ENCODE peak calls at places on chromosomes 5 and 9, in four cellular contexts. I is brain microvascular endothelial cell, S is right lobe of liver, M is spleen. F is an unnamed sample.

GRCh38 chr5:18744990-18745590 is 1110.8 kb downstream of the TAF11L14 start:
- DNase-seq in I (no peak), S (no peak), M (peak), F (no peak)

GRCh38 chr5:73901455-73901854 is 275.5 kb downstream of the ARHGEF28 start:
- DNase-seq in I (no peak), S (peak), M (no peak), F (no peak)

GRCh38 chr5:65117525-65117924 is 348.8 kb downstream of the CWC27 start:
- DNase-seq in I (no peak), S (no peak), M (no peak), F (no peak)

GRCh38 chr5:102762095-102762534 is 7.0 kb downstream of the PAM start:
- DNase-seq in I (no peak), S (no peak), M (no peak), F (no peak)

GRCh38 chr5:140041099-140041491 is 2.0 kb downstream of the NRG2 start:
- DNase-seq in I (no peak), S (no peak), M (no peak), F (no peak)

GRCh38 chr5:112594060-112594850 is 143.4 kb upstream of the APC start:
- DNase-seq in I (no peak), S (no peak), M (no peak), F (no peak)

GRCh38 chr5:175478384-175479124 is at the start of gene SFXN1:
- DNase-seq in I (peak), S (peak), M (peak), F (peak)

GRCh38 chr5:179806250-179807045 is at the start of gene MGAT4B:
- DNase-seq in I (no peak), S (peak), M (peak), F (peak)

GRCh38 chr5:147051193-147051592 is 172.6 kb upstream of the PPP2R2B start:
- DNase-seq in I (no peak), S (no peak), M (no peak), F (no peak)

GRCh38 chr9:83327750-83328622 is 210.2 kb downstream of the FRMD3 start:
- DNase-seq in I (no peak), S (no peak), M (no peak), F (no peak)

GRCh38 chr9:88005146-88005750 is 30.9 kb upstream of the CDK20 start:
- DNase-seq in I (no peak), S (no peak), M (no peak), F (no peak)

GRCh38 chr9:15272377-15272928 is 34.6 kb downstream of the TTC39B start:
- DNase-seq in I (no peak), S (no peak), M (no peak), F (no peak)

GRCh38 chr5:32500206-32500605 is 55.7 kb upstream of the ZFR start:
- DNase-seq in I (no peak), S (no peak), M (no peak), F (no peak)

GRCh38 chr9:114929166-114929565 is 1.2 kb downstream of the TNFSF8 start:
- DNase-seq in I (no peak), S (no peak), M (no peak), F (no peak)

GRCh38 chr5:160253441-160253840 is 24.1 kb downstream of the FABP6 start:
- DNase-seq in I (no peak), S (no peak), M (no peak), F (no peak)

GRCh38 chr5:150484964-150485769 is 22.8 kb upstream of the NDST1 start:
- DNase-seq in I (no peak), S (peak), M (peak), F (no peak)

GRCh38 chr5:1519631-1520141 is 4.1 kb downstream of the LPCAT1 start:
- DNase-seq in I (no peak), S (peak), M (peak), F (peak)

GRCh38 chr5:148740966-148741742 is 85.3 kb upstream of the ADRB2 start:
- DNase-seq in I (peak), S (peak), M (no peak), F (no peak)

GRCh38 chr9:15724006-15724405 is 171.2 kb downstream of the CCDC171 start:
- DNase-seq in I (peak), S (no peak), M (no peak), F (no peak)

GRCh38 chr5:111214343-111214742 is 9.8 kb upstream of the CAMK4 start:
- DNase-seq in I (no peak), S (no peak), M (no peak), F (no peak)

GRCh38 chr5:80960531-80961375 is 590 bp downstream of the RASGRF2 start:
- DNase-seq in I (no peak), S (peak), M (peak), F (no peak)

GRCh38 chr5:105506692-105507277 is 1944.2 kb upstream of the NUDT12 start:
- DNase-seq in I (peak), S (no peak), M (no peak), F (no peak)

GRCh38 chr5:108380531-108381021 is 1.3 kb downstream of the FBXL17 start:
- DNase-seq in I (no peak), S (peak), M (peak), F (no peak)

GRCh38 chr5:44632344-44632743 is 176.4 kb upstream of the MRPS30 start:
- DNase-seq in I (no peak), S (no peak), M (no peak), F (no peak)

GRCh38 chr5:172624083-172624995 is 16.7 kb upstream of the NEURL1B start:
- DNase-seq in I (no peak), S (peak), M (peak), F (peak)

GRCh38 chr9:87428659-87429058 is 69.0 kb upstream of the DAPK1 start:
- DNase-seq in I (no peak), S (peak), M (no peak), F (no peak)

GRCh38 chr5:36378551-36378950 is 76.8 kb upstream of the RANBP3L start:
- DNase-seq in I (no peak), S (no peak), M (no peak), F (no peak)

GRCh38 chr9:115132648-115133047 is 14.7 kb upstream of the TNC start:
- DNase-seq in I (peak), S (no peak), M (no peak), F (no peak)

GRCh38 chr9:74006935-74007334 is 490.2 kb upstream of the RORB start:
- DNase-seq in I (no peak), S (no peak), M (no peak), F (no peak)

GRCh38 chr9:22054076-22054475 is 45.0 kb upstream of the CDKN2B start:
- DNase-seq in I (peak), S (no peak), M (no peak), F (no peak)

GRCh38 chr9:84239341-84239740 is 101.2 kb downstream of the SLC28A3 start:
- DNase-seq in I (no peak), S (no peak), M (no peak), F (no peak)

GRCh38 chr5:56610093-56610698 is 205.2 kb upstream of the MAP3K1 start:
- DNase-seq in I (no peak), S (no peak), M (no peak), F (no peak)

GRCh38 chr5:153636713-153637112 is 146.2 kb downstream of the GRIA1 start:
- DNase-seq in I (no peak), S (no peak), M (no peak), F (no peak)

GRCh38 chr9:106861585-106862114 is 1.3 kb upstream of the ZNF462 start:
- DNase-seq in I (no peak), S (no peak), M (no peak), F (no peak)

GRCh38 chr9:106857811-106858470 is 5.0 kb upstream of the ZNF462 start:
- DNase-seq in I (no peak), S (no peak), M (no peak), F (no peak)

GRCh38 chr9:106862115-106862945 is 636 bp upstream of the ZNF462 start:
- DNase-seq in I (peak), S (no peak), M (no peak), F (no peak)

GRCh38 chr9:106860731-106861584 is 2.0 kb upstream of the ZNF462 start:
- DNase-seq in I (peak), S (peak), M (no peak), F (no peak)

DNA sequence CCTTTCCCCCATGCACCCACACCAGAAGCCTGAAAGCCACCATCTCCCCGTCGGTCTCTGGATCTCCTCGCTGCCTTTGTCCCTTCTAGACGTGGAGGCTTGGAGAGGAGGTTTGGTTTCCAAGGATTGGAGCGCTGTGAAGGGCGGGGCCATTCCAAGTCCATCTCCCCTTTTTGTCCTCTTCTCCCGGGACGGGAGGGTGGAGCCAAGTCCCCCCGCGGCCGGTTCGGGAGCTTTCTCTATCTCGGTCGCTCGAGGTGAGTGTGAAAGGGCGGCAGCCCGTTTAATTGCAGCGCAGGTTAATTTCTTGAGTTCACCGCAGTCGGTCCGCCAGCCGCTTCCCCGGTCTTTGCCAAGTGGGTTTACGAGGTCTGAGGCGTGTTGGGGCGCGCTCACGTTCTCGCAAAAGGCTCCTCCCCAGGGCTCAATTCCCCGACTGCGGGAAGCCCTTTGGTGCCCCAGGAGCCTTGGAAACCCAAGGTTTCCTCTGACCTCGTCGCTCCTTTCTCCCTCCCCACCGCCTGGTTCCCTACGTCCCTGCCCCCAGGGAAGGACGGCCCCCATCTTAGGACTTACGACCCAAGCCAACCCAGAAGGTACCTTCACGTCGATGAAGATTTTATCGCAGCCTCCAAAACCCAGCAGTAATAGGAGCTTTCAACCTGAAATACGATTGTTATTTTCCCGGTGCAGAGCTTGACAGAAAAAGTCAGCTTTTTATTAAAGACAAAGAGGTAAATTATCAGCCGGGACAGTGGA is 2.8 kb upstream of the ZNF462 start:
- DNase-seq in I (no peak), S (peak), M (no peak), F (peak)
- H3K4me3 ChIP-seq in I (peak), S (peak), M (peak), F (peak)

GRCh38 chr9:128421474-128422010 is 885 bp downstream of the CERCAM start:
- DNase-seq in I (peak), S (no peak), M (no peak), F (no peak)
- H3K4me3 ChIP-seq in I (peak), S (peak), M (peak), F (peak)

GRCh38 chr9:130868230-130868629 is 28.4 kb downstream of the QRFP start:
- DNase-seq in I (no peak), S (no peak), M (no peak), F (no peak)

GRCh38 chr9:130865921-130866320 is 30.7 kb downstream of the QRFP start:
- DNase-seq in I (no peak), S (no peak), M (no peak), F (no peak)

GRCh38 chr9:130867556-130867955 is 29.1 kb downstream of the QRFP start:
- DNase-seq in I (no peak), S (no peak), M (peak), F (no peak)

GRCh38 chr9:130864541-130864940 is 29.5 kb downstream of the ABL1 start:
- DNase-seq in I (no peak), S (no peak), M (peak), F (no peak)

GRCh38 chr9:130866474-130866965 is 30.1 kb downstream of the QRFP start:
- DNase-seq in I (peak), S (peak), M (peak), F (no peak)
- H3K4me3 ChIP-seq in I (peak), S (no peak), M (no peak), F (no peak)

DNA sequence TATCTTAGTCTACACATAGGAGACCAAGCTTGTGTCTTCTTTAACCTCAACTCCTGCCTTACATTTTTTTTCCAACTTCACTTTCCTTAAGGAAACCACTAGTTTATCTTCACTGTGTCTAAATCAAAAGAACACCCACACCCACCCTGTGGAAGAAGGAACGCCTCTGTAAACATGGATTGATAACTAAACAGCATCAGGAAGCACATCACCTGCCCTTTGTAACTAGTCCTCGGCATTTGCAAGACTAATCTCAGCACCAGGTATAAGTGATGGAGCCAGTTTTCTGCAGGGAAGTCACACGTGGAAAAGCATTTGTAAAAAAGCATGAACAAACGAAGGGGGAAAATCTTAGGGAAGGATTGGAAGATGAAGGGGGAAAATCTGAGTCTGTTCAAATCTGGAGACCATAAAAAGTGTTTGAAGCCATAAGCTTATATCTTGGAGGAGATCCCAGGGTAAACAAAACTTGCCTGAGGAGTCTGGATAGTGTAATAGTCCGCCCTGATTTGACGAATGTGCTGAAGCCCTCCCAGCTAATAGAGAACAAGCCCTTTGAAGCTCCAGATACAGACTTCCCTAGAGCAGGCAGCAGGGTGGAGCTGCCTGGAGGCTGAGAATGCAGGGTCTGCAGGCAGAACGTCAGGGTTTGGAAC is 117.3 kb upstream of the LHFPL2 start:
- DNase-seq in I (no peak), S (no peak), M (no peak), F (no peak)
- H3K4me3 ChIP-seq in I (no peak), S (no peak), M (no peak), F (no peak)

DNA sequence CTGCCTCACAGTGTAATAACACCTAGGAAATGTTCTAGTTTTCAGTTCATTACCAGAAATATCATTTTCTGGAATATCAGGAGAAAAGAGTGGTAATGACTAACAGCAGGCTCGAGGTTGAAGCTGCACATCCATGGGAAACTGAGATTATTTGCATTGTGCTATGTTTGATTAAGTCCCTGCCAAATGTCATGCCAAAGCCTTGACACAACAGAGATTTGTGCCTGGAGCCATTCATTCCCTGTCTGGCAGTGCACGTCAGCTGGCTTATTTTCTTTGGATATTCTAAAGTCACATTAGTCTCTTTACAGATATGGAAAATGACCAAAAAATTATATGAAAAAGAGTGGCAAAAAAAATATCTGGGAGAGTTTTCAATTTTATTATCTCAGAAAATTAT is 848.0 kb downstream of the PTPRD start:
- DNase-seq in I (peak), S (no peak), M (no peak), F (no peak)
- H3K4me3 ChIP-seq in I (no peak), S (no peak), M (no peak), F (no peak)

GRCh38 chr5:2738700-2739359 is 12.6 kb downstream of the IRX2 start:
- DNase-seq in I (no peak), S (no peak), M (no peak), F (no peak)
- H3K4me3 ChIP-seq in I (no peak), S (peak), M (peak), F (peak)

GRCh38 chr9:35745569-35745968 is 3.5 kb downstream of the GBA2 start:
- DNase-seq in I (no peak), S (peak), M (no peak), F (no peak)
- H3K4me3 ChIP-seq in I (no peak), S (no peak), M (peak), F (no peak)

DNA sequence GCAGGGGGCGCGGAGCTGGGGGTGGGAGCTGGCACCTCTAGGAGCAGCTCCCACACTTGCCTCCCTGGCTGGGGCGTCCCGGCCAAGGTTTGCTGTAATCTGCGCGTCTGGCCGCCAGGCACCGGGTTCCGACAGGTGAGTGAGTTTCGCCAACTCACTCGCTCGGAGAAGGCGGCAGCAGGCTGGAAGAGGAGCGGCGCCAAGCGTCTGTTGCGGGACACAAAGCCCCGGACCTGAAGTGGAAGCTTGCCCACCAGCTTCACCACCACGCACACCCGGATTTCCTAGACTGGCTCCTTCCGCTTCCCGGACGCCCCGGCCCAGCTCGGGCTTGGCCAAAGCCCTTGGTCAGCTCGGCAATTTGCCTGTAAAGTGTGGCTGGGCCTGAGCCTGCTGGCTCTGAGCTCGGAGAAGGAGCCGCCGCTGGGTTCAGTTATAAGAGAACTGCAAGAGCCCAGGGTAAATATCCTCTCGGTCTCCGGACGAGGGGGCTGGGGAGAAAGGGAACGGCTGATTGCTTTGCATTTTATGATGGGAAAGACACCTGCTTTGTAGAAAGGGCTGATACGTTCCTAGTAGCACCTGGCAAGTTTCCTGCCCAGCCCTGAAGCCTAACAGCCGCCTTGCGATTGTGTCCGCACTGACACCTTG is 461 bp upstream of the GNA14 start:
- DNase-seq in I (no peak), S (peak), M (peak), F (no peak)
- H3K4me3 ChIP-seq in I (peak), S (peak), M (peak), F (peak)

DNA sequence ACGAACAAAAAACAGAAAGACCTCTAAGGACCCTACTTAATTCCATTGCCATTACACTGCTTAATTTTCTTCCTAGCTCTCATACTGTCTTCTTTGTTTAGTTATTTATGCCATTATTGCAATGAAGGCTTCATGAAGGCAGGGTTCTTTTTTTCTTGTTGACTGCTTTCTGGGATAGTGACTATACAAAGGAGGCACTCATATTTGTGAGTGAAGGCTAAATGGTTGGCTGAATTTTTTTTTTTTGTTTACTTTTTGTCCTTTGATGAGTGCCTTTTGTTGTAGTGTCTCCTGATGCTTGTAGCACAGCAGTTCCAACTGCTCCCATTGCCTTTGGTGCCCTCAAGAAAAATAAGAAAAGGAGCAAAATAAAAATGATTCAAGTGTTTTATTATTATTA is 17.8 kb downstream of the CTNNA1 start:
- DNase-seq in I (no peak), S (no peak), M (no peak), F (no peak)
- H3K4me3 ChIP-seq in I (no peak), S (no peak), M (no peak), F (no peak)

DNA sequence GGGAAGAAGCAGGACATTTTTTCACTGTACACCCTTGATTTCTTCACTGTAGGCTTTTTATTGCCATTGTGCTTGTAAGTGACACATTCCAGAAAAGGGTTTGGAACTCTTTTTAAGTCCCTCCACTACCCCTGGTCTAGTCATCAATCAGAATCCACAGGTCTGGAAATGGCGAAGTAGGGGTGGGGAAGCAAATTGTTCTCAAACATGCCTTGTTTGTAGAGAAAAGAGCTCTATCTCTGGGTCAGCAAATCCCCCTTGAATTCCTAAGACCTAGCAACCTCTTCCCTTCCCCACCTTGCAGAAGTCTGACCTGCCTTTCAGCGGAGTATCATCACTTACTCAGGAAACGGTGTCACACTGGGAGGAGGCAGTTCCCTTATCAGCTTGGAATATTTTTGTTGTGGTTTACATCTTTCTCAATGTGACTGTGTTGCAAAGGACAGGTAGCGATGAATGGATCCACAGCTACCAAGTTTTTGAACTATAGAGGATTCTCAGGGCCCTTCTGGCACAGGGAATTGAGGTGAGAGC is 3.2 kb downstream of the SH3RF2 start:
- DNase-seq in I (no peak), S (no peak), M (no peak), F (no peak)
- H3K4me3 ChIP-seq in I (no peak), S (no peak), M (no peak), F (no peak)